ENCODE peak calls at places on chromosomes 16 and 17, in four cellular contexts. A is WTC11, B is HepG2, C is K562. Z is an unnamed sample.

GRCh38 chr17:76497699-76497978 is 3.6 kb downstream of the RHBDF2 start:
- DNase-seq in A (no peak), B (no peak), C (no peak), Z (no peak)

GRCh38 chr16:53378138-53378537 is 56.1 kb upstream of the RBL2 start:
- DNase-seq in A (no peak), B (no peak), C (no peak), Z (no peak)

GRCh38 chr17:11730747-11731146 is 132.5 kb downstream of the DNAH9 start:
- DNase-seq in A (no peak), B (no peak), C (no peak), Z (no peak)

GRCh38 chr17:1267471-1267947 is 2.7 kb upstream of the BHLHA9 start:
- DNase-seq in A (no peak), B (no peak), C (no peak), Z (no peak)

GRCh38 chr16:17518441-17518840 is 47.7 kb upstream of the XYLT1 start:
- DNase-seq in A (no peak), B (no peak), C (no peak), Z (no peak)

GRCh38 chr17:58005031-58005727 is 1.9 kb downstream of the SRSF1 start:
- DNase-seq in A (no peak), B (no peak), C (peak; percentile 45), Z (peak; percentile 57)

GRCh38 chr16:3119286-3119685 is 6.9 kb downstream of the ZNF205 start:
- DNase-seq in A (no peak), B (no peak), C (no peak), Z (no peak)

GRCh38 chr17:8345951-8346665 is 6.5 kb downstream of the ODF4 start:
- DNase-seq in A (no peak), B (no peak), C (no peak), Z (no peak)

GRCh38 chr16:52573365-52574104 is 26.6 kb upstream of the TOX3 start:
- DNase-seq in A (no peak), B (peak; percentile 95), C (no peak), Z (peak; percentile 84)

GRCh38 chr17:76820523-76820922 is 47.7 kb upstream of the MGAT5B start:
- DNase-seq in A (no peak), B (no peak), C (no peak), Z (no peak)

GRCh38 chr17:9444687-9445086 is 130.9 kb downstream of the STX8 start:
- DNase-seq in A (no peak), B (peak; percentile 69), C (no peak), Z (no peak)

GRCh38 chr17:7558544-7559306 is at the start of gene TNFSF13:
- DNase-seq in A (no peak), B (no peak), C (no peak), Z (no peak)

GRCh38 chr17:353213-353837 is 718 bp upstream of the RPH3AL start:
- DNase-seq in A (no peak), B (no peak), C (no peak), Z (peak; percentile 40)

GRCh38 chr17:2173005-2173404 is 118.1 kb downstream of the HIC1 start:
- DNase-seq in A (no peak), B (no peak), C (no peak), Z (no peak)

DNA sequence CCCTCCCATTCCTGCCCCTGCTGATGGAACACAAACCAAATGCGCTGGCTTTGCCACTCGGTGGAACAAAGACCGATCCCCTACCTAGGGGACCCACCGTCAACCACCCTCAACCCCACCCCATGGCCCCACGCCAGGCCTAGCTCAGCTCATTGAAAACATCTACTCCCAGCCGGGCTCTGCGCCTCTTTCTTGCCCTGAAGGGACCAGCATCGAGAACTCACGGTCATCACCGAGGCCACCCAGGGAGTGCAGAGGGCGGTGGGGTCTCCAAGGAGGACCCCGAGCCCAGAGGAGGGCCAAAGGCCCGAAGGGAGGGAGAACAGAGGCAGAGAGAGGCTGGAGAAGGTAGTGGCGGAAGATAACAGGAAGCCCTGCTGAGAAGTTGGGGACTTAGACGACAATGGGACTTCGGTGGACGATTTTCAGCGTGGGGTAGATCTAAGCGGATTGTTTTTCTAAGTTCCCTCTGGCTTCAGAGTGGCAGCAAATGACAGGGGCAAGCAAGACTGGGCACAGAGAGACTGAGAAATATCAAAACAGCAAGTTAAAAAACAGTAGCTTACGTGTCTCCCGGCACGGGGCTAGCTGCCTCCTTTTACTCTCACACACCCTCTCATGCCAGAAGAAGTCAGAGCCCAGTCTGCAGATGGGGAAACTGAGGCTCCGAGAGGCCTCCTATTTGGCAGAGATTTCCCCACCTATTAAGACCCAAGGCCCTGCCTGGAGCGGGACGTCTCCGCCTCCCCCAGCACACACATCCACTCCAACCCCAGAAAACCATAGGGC is 1.1 kb downstream of the CARHSP1 start:
- DNase-seq in A (no peak), B (no peak), C (peak; percentile 41), Z (no peak)
- TF ChIP-seq NR3C1 in A (no peak), B (no peak), C (no peak), Z (no peak)

GRCh38 chr16:813204-813915 is 12.8 kb upstream of the GNG13 start:
- DNase-seq in A (peak; percentile 80), B (peak; percentile 12), C (peak; percentile 84), Z (no peak)
- TF ChIP-seq NR3C1 in A (no peak), B (no peak), C (no peak), Z (no peak)

GRCh38 chr16:50059111-50059510 is 6.7 kb upstream of the HEATR3 start:
- DNase-seq in A (no peak), B (no peak), C (no peak), Z (no peak)
- TF ChIP-seq NR3C1 in A (no peak), B (no peak), C (no peak), Z (no peak)

DNA sequence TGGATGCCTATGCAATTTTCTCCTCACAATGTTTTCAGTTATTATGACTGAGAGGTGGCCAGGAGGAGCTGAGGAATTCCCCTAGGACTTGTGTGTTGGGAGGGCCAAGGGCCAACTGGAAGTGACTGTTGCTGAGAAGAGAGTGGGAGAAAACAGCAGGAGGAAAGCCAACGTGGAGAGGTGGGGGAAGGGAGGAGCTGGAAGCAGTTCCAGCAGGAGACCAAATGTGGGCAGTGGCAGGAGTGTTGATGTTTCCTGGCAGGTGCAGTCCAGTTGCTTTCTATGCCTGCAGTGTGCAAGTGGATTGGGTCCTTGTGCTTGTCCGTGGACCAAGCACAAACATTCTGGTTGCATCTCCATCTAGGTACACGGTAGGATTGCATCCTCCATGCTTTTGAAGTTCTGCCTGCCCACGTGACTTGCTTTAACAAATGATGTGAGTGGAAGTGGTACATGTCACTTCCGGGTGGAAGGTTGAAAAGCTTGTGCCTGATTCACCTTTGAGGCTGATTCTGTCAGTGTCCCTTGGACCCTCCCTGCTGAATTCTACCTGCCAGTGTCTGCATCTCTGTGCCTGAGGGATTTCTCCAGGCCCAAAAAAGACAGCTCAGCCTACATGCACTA is 54.7 kb upstream of the CRHR1 start:
- DNase-seq in A (no peak), B (no peak), C (no peak), Z (no peak)
- TF ChIP-seq NR3C1 in A (no peak), B (no peak), C (no peak), Z (no peak)

GRCh38 chr16:74281285-74281684 is 15.3 kb upstream of the PSMD7 start:
- DNase-seq in A (no peak), B (no peak), C (no peak), Z (no peak)

GRCh38 chr16:74275031-74275636 is 21.5 kb upstream of the PSMD7 start:
- DNase-seq in A (no peak), B (no peak), C (peak; percentile 36), Z (peak; percentile 38)

GRCh38 chr16:74279266-74279665 is 17.3 kb upstream of the PSMD7 start:
- DNase-seq in A (no peak), B (no peak), C (no peak), Z (no peak)

GRCh38 chr16:74280448-74280847 is 16.2 kb upstream of the PSMD7 start:
- DNase-seq in A (no peak), B (no peak), C (no peak), Z (no peak)

GRCh38 chr16:74279805-74280204 is 16.8 kb upstream of the PSMD7 start:
- DNase-seq in A (no peak), B (no peak), C (no peak), Z (no peak)
- TF ChIP-seq NR3C1 in A (no peak), B (no peak), C (no peak), Z (no peak)

DNA sequence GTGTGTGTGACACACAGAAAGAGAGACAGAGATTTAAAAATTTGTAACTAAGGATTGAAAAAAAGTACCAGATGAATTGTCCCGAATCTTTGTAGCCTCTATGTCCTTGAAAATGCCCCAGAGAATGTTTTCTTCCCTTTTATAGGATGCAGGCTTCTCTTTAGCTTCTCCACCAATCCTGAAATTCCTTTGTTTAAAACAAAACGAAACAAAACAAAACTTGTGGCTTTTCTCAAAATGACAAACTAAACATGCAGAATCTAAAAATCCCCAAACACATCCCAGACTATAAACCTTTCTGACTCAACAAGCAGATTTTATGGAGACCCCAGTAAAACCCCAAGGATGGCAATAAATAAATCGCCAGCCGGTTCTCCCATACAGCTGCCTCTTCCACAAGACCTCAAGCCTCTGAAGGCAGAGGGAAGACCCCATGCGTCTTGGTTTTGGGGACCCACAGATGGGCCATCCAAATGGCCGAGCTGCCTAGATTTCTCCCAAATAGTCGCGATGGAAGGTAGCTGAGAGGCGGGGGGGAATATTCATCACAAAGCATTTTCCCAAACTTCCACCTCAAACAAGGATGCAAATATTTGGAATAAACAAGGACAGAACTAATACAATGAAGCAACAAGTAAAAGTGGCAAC is 269.5 kb upstream of the FOXF1 start:
- DNase-seq in A (no peak), B (no peak), C (no peak), Z (no peak)
- TF ChIP-seq NR3C1 in A (no peak), B (no peak), C (no peak), Z (no peak)